ENCODE peak calls at places on chromosomes 2 and 18, in ten cellular contexts. One of them, this sample, is unnamed.

GRCh38 chr2:32182667-32183066 is 17.0 kb downstream of the SLC30A6 start:
- DNase-seq in tibial nerve: no peak
- DNase-seq in brain microvascular endothelial cell: no peak
- DNase-seq in cardiac muscle cell: no peak
- DNase-seq in aorta: no peak
- DNase-seq in vagina: no peak
- DNase-seq in AG04450: no peak
- DNase-seq in heart right ventricle: no peak
- DNase-seq in thoracic aorta: no peak
- DNase-seq in A673: no peak
- DNase-seq in this sample: no peak

GRCh38 chr2:66095820-66096219 is 339.1 kb upstream of the MEIS1 start:
- DNase-seq in cardiac muscle cell: no peak
- DNase-seq in brain microvascular endothelial cell: no peak
- DNase-seq in AG04450: no peak
- DNase-seq in heart right ventricle: no peak
- DNase-seq in tibial nerve: no peak
- DNase-seq in thoracic aorta: no peak
- DNase-seq in vagina: no peak
- DNase-seq in aorta: no peak
- DNase-seq in A673: no peak
- DNase-seq in this sample: no peak

GRCh38 chr2:124034265-124034664 is 9.2 kb downstream of the CNTNAP5 start:
- DNase-seq in thoracic aorta: no peak
- DNase-seq in cardiac muscle cell: no peak
- DNase-seq in AG04450: no peak
- DNase-seq in vagina: no peak
- DNase-seq in tibial nerve: no peak
- DNase-seq in aorta: no peak
- DNase-seq in brain microvascular endothelial cell: no peak
- DNase-seq in A673: no peak
- DNase-seq in heart right ventricle: no peak
- DNase-seq in this sample: no peak

GRCh38 chr18:75128911-75129716 is 79.8 kb downstream of the PTGR3 start:
- DNase-seq in brain microvascular endothelial cell: no peak
- DNase-seq in AG04450: no peak
- DNase-seq in A673: no peak
- DNase-seq in aorta: no peak
- DNase-seq in cardiac muscle cell: no peak
- DNase-seq in vagina: peak
- DNase-seq in heart right ventricle: no peak
- DNase-seq in thoracic aorta: no peak
- DNase-seq in tibial nerve: no peak
- DNase-seq in this sample: no peak

GRCh38 chr2:128347701-128348504 is 29.2 kb upstream of the HS6ST1 start:
- DNase-seq in A673: peak
- DNase-seq in thoracic aorta: no peak
- DNase-seq in heart right ventricle: peak
- DNase-seq in vagina: peak
- DNase-seq in brain microvascular endothelial cell: no peak
- DNase-seq in AG04450: no peak
- DNase-seq in tibial nerve: no peak
- DNase-seq in cardiac muscle cell: peak
- DNase-seq in aorta: peak
- DNase-seq in this sample: peak

GRCh38 chr2:232444409-232445148 is 11.4 kb upstream of the ALPI start:
- DNase-seq in cardiac muscle cell: peak
- DNase-seq in thoracic aorta: no peak
- DNase-seq in AG04450: peak
- DNase-seq in heart right ventricle: no peak
- DNase-seq in A673: peak
- DNase-seq in tibial nerve: no peak
- DNase-seq in aorta: peak
- DNase-seq in brain microvascular endothelial cell: peak
- DNase-seq in vagina: no peak
- DNase-seq in this sample: peak

GRCh38 chr2:179332903-179333302 is 68.3 kb upstream of the SESTD1 start:
- DNase-seq in tibial nerve: no peak
- DNase-seq in AG04450: no peak
- DNase-seq in thoracic aorta: no peak
- DNase-seq in brain microvascular endothelial cell: peak
- DNase-seq in A673: peak
- DNase-seq in heart right ventricle: no peak
- DNase-seq in cardiac muscle cell: peak
- DNase-seq in vagina: no peak
- DNase-seq in aorta: no peak
- DNase-seq in this sample: no peak

GRCh38 chr2:1731512-1731962 is 12.8 kb downstream of the PXDN start:
- DNase-seq in AG04450: peak
- DNase-seq in aorta: peak
- DNase-seq in cardiac muscle cell: no peak
- DNase-seq in vagina: no peak
- DNase-seq in A673: no peak
- DNase-seq in tibial nerve: no peak
- DNase-seq in thoracic aorta: no peak
- DNase-seq in heart right ventricle: peak
- DNase-seq in brain microvascular endothelial cell: no peak
- DNase-seq in this sample: no peak

GRCh38 chr2:120846406-120847095 is 110.9 kb downstream of the GLI2 start:
- DNase-seq in tibial nerve: no peak
- DNase-seq in brain microvascular endothelial cell: no peak
- DNase-seq in vagina: no peak
- DNase-seq in aorta: peak
- DNase-seq in A673: no peak
- DNase-seq in heart right ventricle: no peak
- DNase-seq in AG04450: no peak
- DNase-seq in cardiac muscle cell: no peak
- DNase-seq in thoracic aorta: no peak
- DNase-seq in this sample: no peak

GRCh38 chr18:59650266-59650820 is 46.9 kb downstream of the CCBE1 start:
- DNase-seq in AG04450: no peak
- DNase-seq in A673: peak
- DNase-seq in brain microvascular endothelial cell: no peak
- DNase-seq in thoracic aorta: no peak
- DNase-seq in aorta: no peak
- DNase-seq in vagina: no peak
- DNase-seq in tibial nerve: no peak
- DNase-seq in heart right ventricle: no peak
- DNase-seq in cardiac muscle cell: no peak
- DNase-seq in this sample: no peak

GRCh38 chr2:185979546-185980071 is 241.0 kb downstream of the FSIP2 start:
- DNase-seq in heart right ventricle: no peak
- DNase-seq in tibial nerve: no peak
- DNase-seq in vagina: no peak
- DNase-seq in thoracic aorta: no peak
- DNase-seq in brain microvascular endothelial cell: no peak
- DNase-seq in AG04450: no peak
- DNase-seq in cardiac muscle cell: no peak
- DNase-seq in aorta: no peak
- DNase-seq in A673: peak
- DNase-seq in this sample: no peak

GRCh38 chr2:43226955-43227829 is 786 bp upstream of the ZFP36L2 start:
- DNase-seq in thoracic aorta: peak
- DNase-seq in cardiac muscle cell: peak
- DNase-seq in tibial nerve: peak
- DNase-seq in brain microvascular endothelial cell: peak
- DNase-seq in aorta: peak
- DNase-seq in A673: peak
- DNase-seq in heart right ventricle: peak
- DNase-seq in vagina: peak
- DNase-seq in AG04450: no peak
- DNase-seq in this sample: peak

GRCh38 chr2:102736174-102736606 is 25.6 kb upstream of the TMEM182 start:
- DNase-seq in heart right ventricle: peak
- DNase-seq in cardiac muscle cell: peak
- DNase-seq in AG04450: no peak
- DNase-seq in tibial nerve: no peak
- DNase-seq in aorta: peak
- DNase-seq in vagina: no peak
- DNase-seq in thoracic aorta: no peak
- DNase-seq in A673: peak
- DNase-seq in brain microvascular endothelial cell: peak
- DNase-seq in this sample: peak

GRCh38 chr2:120597595-120598193 is 138.0 kb upstream of the GLI2 start:
- DNase-seq in aorta: peak
- DNase-seq in tibial nerve: no peak
- DNase-seq in heart right ventricle: no peak
- DNase-seq in cardiac muscle cell: peak
- DNase-seq in brain microvascular endothelial cell: no peak
- DNase-seq in vagina: no peak
- DNase-seq in AG04450: no peak
- DNase-seq in thoracic aorta: no peak
- DNase-seq in A673: no peak
- DNase-seq in this sample: no peak

GRCh38 chr18:31835528-31836138 is 75.0 kb upstream of the SLC25A52 start:
- DNase-seq in vagina: no peak
- DNase-seq in thoracic aorta: no peak
- DNase-seq in A673: no peak
- DNase-seq in heart right ventricle: no peak
- DNase-seq in brain microvascular endothelial cell: peak
- DNase-seq in tibial nerve: no peak
- DNase-seq in AG04450: no peak
- DNase-seq in cardiac muscle cell: no peak
- DNase-seq in aorta: no peak
- DNase-seq in this sample: peak

GRCh38 chr2:121532347-121532766 is 1.7 kb downstream of the RNU4ATAC start:
- DNase-seq in thoracic aorta: no peak
- DNase-seq in A673: peak
- DNase-seq in cardiac muscle cell: peak
- DNase-seq in vagina: no peak
- DNase-seq in brain microvascular endothelial cell: peak
- DNase-seq in heart right ventricle: no peak
- DNase-seq in tibial nerve: no peak
- DNase-seq in aorta: no peak
- DNase-seq in AG04450: peak
- DNase-seq in this sample: no peak

GRCh38 chr2:8193686-8194615 is 487.9 kb upstream of the ID2 start:
- DNase-seq in tibial nerve: no peak
- DNase-seq in cardiac muscle cell: no peak
- DNase-seq in A673: peak
- DNase-seq in brain microvascular endothelial cell: no peak
- DNase-seq in heart right ventricle: no peak
- DNase-seq in vagina: no peak
- DNase-seq in AG04450: no peak
- DNase-seq in aorta: no peak
- DNase-seq in thoracic aorta: no peak
- DNase-seq in this sample: no peak

GRCh38 chr18:51385270-51385669 is 187.8 kb upstream of the MEX3C start:
- DNase-seq in aorta: no peak
- DNase-seq in thoracic aorta: no peak
- DNase-seq in cardiac muscle cell: no peak
- DNase-seq in brain microvascular endothelial cell: no peak
- DNase-seq in A673: no peak
- DNase-seq in AG04450: no peak
- DNase-seq in tibial nerve: no peak
- DNase-seq in vagina: no peak
- DNase-seq in heart right ventricle: no peak
- DNase-seq in this sample: no peak
- H3K27ac ChIP-seq in aorta: no peak
- H3K27ac ChIP-seq in thoracic aorta: no peak
- H3K27ac ChIP-seq in cardiac muscle cell: no peak
- H3K27ac ChIP-seq in brain microvascular endothelial cell: no peak
- H3K27ac ChIP-seq in A673: no peak
- H3K27ac ChIP-seq in AG04450: no peak
- H3K27ac ChIP-seq in tibial nerve: no peak
- H3K27ac ChIP-seq in vagina: no peak
- H3K27ac ChIP-seq in heart right ventricle: no peak
- H3K27ac ChIP-seq in this sample: no peak

GRCh38 chr2:221896505-221897151 is 324.5 kb upstream of the EPHA4 start:
- DNase-seq in aorta: no peak
- DNase-seq in A673: peak
- DNase-seq in AG04450: no peak
- DNase-seq in thoracic aorta: no peak
- DNase-seq in brain microvascular endothelial cell: no peak
- DNase-seq in tibial nerve: peak
- DNase-seq in cardiac muscle cell: no peak
- DNase-seq in heart right ventricle: peak
- DNase-seq in vagina: no peak
- DNase-seq in this sample: no peak
- H3K27ac ChIP-seq in aorta: no peak
- H3K27ac ChIP-seq in A673: no peak
- H3K27ac ChIP-seq in AG04450: no peak
- H3K27ac ChIP-seq in thoracic aorta: no peak
- H3K27ac ChIP-seq in brain microvascular endothelial cell: no peak
- H3K27ac ChIP-seq in tibial nerve: no peak
- H3K27ac ChIP-seq in cardiac muscle cell: no peak
- H3K27ac ChIP-seq in heart right ventricle: no peak
- H3K27ac ChIP-seq in vagina: no peak
- H3K27ac ChIP-seq in this sample: no peak

DNA sequence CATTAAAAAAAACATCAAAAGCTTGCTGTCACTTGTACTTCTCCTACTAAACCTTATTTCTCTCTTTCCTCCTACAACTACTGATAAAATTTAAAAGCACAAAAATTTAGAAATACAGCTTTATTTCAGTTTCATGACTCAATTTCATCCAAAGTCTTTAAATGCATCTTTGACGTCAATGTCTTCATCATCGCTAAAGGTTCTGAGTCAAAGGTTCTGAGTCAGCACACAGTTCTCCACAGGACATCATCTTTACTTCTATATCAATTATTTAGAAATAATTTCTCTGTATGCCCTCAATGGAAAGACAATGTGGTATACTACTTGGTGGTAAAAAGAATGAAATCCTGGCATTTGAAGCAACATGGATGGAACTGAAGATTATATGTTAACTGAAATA is 163.9 kb upstream of the DNMT3A start:
- DNase-seq in A673: no peak
- DNase-seq in brain microvascular endothelial cell: no peak
- DNase-seq in thoracic aorta: no peak
- DNase-seq in heart right ventricle: no peak
- DNase-seq in tibial nerve: no peak
- DNase-seq in aorta: no peak
- DNase-seq in cardiac muscle cell: peak
- DNase-seq in vagina: no peak
- DNase-seq in AG04450: no peak
- DNase-seq in this sample: no peak
- H3K27ac ChIP-seq in A673: no peak
- H3K27ac ChIP-seq in brain microvascular endothelial cell: no peak
- H3K27ac ChIP-seq in thoracic aorta: no peak
- H3K27ac ChIP-seq in heart right ventricle: no peak
- H3K27ac ChIP-seq in tibial nerve: no peak
- H3K27ac ChIP-seq in aorta: no peak
- H3K27ac ChIP-seq in cardiac muscle cell: no peak
- H3K27ac ChIP-seq in vagina: no peak
- H3K27ac ChIP-seq in AG04450: no peak
- H3K27ac ChIP-seq in this sample: no peak

DNA sequence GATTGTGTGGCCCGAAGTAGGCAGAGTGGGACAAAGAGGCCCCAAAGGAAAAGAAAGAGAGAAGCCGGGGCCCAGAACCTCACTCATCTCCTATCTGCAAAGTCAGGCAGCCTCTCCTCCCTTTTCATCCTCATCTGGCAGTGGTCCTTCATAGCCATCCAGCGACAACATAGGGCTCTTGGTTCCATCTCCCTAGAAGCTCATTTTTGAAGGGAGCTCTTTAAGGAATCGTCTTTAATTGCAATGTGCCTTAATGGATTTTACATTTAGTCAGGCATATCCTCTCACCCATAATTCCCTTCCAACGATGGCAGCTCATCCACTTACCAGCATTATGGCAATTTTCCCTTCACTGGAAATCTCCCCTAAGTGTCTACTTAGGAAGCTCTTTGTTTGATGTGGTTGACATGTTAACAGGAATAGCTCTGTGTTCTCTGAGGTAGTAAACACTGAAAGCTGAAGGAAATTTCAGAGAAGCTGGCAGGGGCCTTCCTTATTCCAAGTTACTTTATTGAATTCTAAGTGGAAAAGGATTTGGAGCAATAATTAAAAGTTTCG is 780.6 kb downstream of the TSN start:
- DNase-seq in brain microvascular endothelial cell: no peak
- DNase-seq in heart right ventricle: no peak
- DNase-seq in A673: no peak
- DNase-seq in vagina: no peak
- DNase-seq in aorta: no peak
- DNase-seq in thoracic aorta: no peak
- DNase-seq in cardiac muscle cell: no peak
- DNase-seq in tibial nerve: no peak
- DNase-seq in AG04450: no peak
- DNase-seq in this sample: no peak
- H3K27ac ChIP-seq in brain microvascular endothelial cell: no peak
- H3K27ac ChIP-seq in heart right ventricle: no peak
- H3K27ac ChIP-seq in A673: no peak
- H3K27ac ChIP-seq in vagina: no peak
- H3K27ac ChIP-seq in aorta: no peak
- H3K27ac ChIP-seq in thoracic aorta: no peak
- H3K27ac ChIP-seq in cardiac muscle cell: no peak
- H3K27ac ChIP-seq in tibial nerve: no peak
- H3K27ac ChIP-seq in AG04450: no peak
- H3K27ac ChIP-seq in this sample: no peak